ENCODE peak calls at places on chromosome 15, in four cellular contexts. Q, G, A and Y are unnamed samples.

GRCh38 chr15:69060744-69061143 is 46.2 kb downstream of the NOX5 start:
- DNase-seq in Q (no peak), A (no peak), G (no peak), Y (no peak)

GRCh38 chr15:28096720-28097431 is 2.2 kb downstream of the OCA2 start:
- DNase-seq in A (peak), Q (no peak), G (no peak), Y (peak)

GRCh38 chr15:41499109-41499851 is 5.6 kb downstream of the ITPKA start:
- DNase-seq in G (no peak), A (no peak), Q (no peak), Y (no peak)

GRCh38 chr15:80599359-80599758 is 95.8 kb upstream of the ABHD17C start:
- DNase-seq in G (no peak), A (no peak), Q (no peak), Y (no peak)

GRCh38 chr15:60162911-60163310 is 158.8 kb downstream of the FOXB1 start:
- DNase-seq in A (no peak), Q (no peak), G (no peak), Y (no peak)

GRCh38 chr15:100623301-100623700 is 20.9 kb downstream of the ASB7 start:
- DNase-seq in Q (no peak), G (no peak), A (no peak), Y (no peak)

GRCh38 chr15:72155021-72155621 is 36.9 kb downstream of the SENP8 start:
- DNase-seq in G (peak), A (peak), Q (peak), Y (no peak)

GRCh38 chr15:90595760-90596155 is 66.0 kb downstream of the CRTC3 start:
- DNase-seq in A (no peak), G (no peak), Q (no peak), Y (no peak)

GRCh38 chr15:81809543-81809942 is 236.3 kb downstream of the MEX3B start:
- DNase-seq in A (peak), Q (no peak), G (no peak), Y (no peak)
- TF ChIP-seq CTCF in A (peak), Q (peak), G (no peak), Y (no peak)

GRCh38 chr15:85414495-85414894 is 34.1 kb downstream of the AKAP13 start:
- DNase-seq in Q (no peak), G (no peak), A (no peak), Y (no peak)
- TF ChIP-seq CTCF in Q (no peak), G (peak), A (peak), Y (no peak)

GRCh38 chr15:92591275-92591674 is 64.3 kb downstream of the FAM174B start:
- DNase-seq in Q (no peak), G (no peak), A (no peak), Y (no peak)

GRCh38 chr15:92597548-92597947 is 58.0 kb downstream of the FAM174B start:
- DNase-seq in Q (no peak), A (no peak), G (no peak), Y (no peak)

GRCh38 chr15:92596623-92597022 is 59.0 kb downstream of the FAM174B start:
- DNase-seq in Q (no peak), A (no peak), G (no peak), Y (no peak)

GRCh38 chr15:92599394-92599970 is 56.1 kb downstream of the FAM174B start:
- DNase-seq in Q (no peak), A (no peak), G (no peak), Y (no peak)

DNA sequence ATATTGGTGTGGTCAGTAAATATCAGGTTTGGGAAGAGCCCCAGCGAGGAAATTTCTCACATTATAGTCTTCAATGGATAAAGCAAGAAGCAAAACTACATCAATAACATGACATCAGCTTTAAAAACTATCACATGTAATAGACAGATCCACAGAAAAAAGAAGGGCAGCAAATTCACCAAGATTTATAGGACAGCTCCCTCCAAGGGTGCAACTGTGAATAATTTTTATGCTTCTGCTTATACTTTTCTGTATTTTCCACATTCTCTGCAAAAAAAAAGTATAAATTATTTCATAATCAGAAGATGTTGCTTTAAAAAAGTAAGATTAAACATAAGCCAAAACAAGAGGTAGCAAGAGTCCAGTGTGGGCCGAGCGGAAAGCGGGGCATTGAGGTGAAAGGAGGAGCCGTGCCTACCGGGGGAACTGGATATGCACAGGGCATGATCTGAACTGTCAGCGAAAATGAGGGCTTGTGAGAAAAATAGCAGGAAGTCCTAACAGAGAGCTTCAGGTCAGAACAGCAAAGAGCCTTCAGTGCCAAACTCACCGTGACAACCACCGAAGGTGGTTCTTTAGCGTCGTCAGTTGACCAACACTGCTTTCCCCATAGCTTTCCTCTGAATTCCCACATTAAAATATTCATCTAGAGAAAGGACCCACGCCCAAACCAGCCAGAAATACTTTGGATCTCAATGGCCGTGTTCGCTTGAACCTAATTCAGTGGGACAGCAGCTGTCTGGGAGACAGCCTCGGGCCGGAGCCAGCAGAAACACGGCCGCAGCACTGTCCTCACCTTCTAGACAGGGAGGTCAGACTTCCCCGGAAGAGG is 59.9 kb downstream of the FAM174B start:
- DNase-seq in A (no peak), Q (no peak), G (no peak), Y (no peak)
- TF ChIP-seq CTCF in A (no peak), Q (no peak), G (no peak), Y (no peak)

GRCh38 chr15:96657096-96657495 is 326.6 kb downstream of the NR2F2 start:
- DNase-seq in Q (no peak), A (no peak), G (no peak), Y (no peak)
- TF ChIP-seq CTCF in Q (no peak), A (no peak), G (no peak), Y (no peak)

GRCh38 chr15:45710657-45711056 is 75.8 kb downstream of the SQOR start:
- DNase-seq in A (peak), Q (no peak), G (no peak), Y (no peak)

GRCh38 chr15:45720183-45720582 is 85.4 kb downstream of the SQOR start:
- DNase-seq in Q (no peak), G (no peak), A (no peak), Y (no peak)

GRCh38 chr15:45714501-45715488 is 80.0 kb downstream of the SQOR start:
- DNase-seq in A (peak), Q (peak), G (peak), Y (no peak)

GRCh38 chr15:45719490-45719889 is 84.7 kb downstream of the SQOR start:
- DNase-seq in A (peak), Q (no peak), G (no peak), Y (no peak)

GRCh38 chr15:45715528-45715927 is 80.7 kb downstream of the SQOR start:
- DNase-seq in A (no peak), G (no peak), Q (no peak), Y (no peak)
- TF ChIP-seq CTCF in A (peak), G (no peak), Q (peak), Y (no peak)